ENCODE peak calls at places on chromosomes 3 and 15, in four cellular contexts. K, T, Q and H are unnamed samples.

GRCh38 chr3:76438971-76439370 is 600.9 kb upstream of the ROBO2 start:
- DNase-seq in K (no peak), T (no peak), Q (no peak), H (no peak)

GRCh38 chr3:195911041-195911945 is 2.9 kb upstream of the TNK2 start:
- DNase-seq in K (no peak), T (no peak), Q (no peak), H (no peak)

GRCh38 chr3:118501152-118501551 is 533.5 kb downstream of the IGSF11 start:
- DNase-seq in K (no peak), T (no peak), Q (no peak), H (no peak)

GRCh38 chr15:70974004-70974832 is 81.6 kb downstream of the LRRC49 start:
- DNase-seq in K (no peak), T (no peak), Q (no peak), H (no peak)

GRCh38 chr3:143597774-143598652 is 250.3 kb downstream of the SLC9A9 start:
- DNase-seq in K (no peak), T (no peak), Q (no peak), H (peak)

GRCh38 chr3:90069748-90070147 is 962.3 kb downstream of the EPHA3 start:
- DNase-seq in K (no peak), T (no peak), Q (no peak), H (no peak)

GRCh38 chr3:167978071-167978470 is 117.7 kb downstream of the GOLIM4 start:
- DNase-seq in K (no peak), T (no peak), Q (no peak), H (no peak)

GRCh38 chr3:127673191-127674098 is 693 bp downstream of the ABTB1 start:
- DNase-seq in K (peak), T (peak), Q (peak), H (no peak)

GRCh38 chr15:65414841-65415621 is 7.7 kb downstream of the IGDCC4 start:
- DNase-seq in K (no peak), T (no peak), Q (no peak), H (no peak)

GRCh38 chr3:133038089-133038730 is at the start of gene TMEM108:
- DNase-seq in K (no peak), T (no peak), Q (peak), H (peak)

GRCh38 chr3:158097571-158098553 is 8.4 kb downstream of the SHOX2 start:
- DNase-seq in K (peak), T (peak), Q (peak), H (no peak)

GRCh38 chr3:22969276-22969675 is 233.9 kb upstream of the UBE2E2 start:
- DNase-seq in K (no peak), T (no peak), Q (no peak), H (no peak)

GRCh38 chr3:58349792-58350626 is 17.3 kb downstream of the PXK start:
- DNase-seq in K (no peak), T (no peak), Q (no peak), H (no peak)

GRCh38 chr3:140439527-140439926 is 238.3 kb upstream of the TRIM42 start:
- DNase-seq in K (no peak), T (no peak), Q (no peak), H (no peak)

GRCh38 chr3:80734483-80734882 is 966.7 kb upstream of the ROBO1 start:
- DNase-seq in K (no peak), T (no peak), Q (no peak), H (no peak)

GRCh38 chr3:184335661-184336483 is 1.5 kb upstream of the FAM131A start:
- DNase-seq in K (peak), T (peak), Q (peak), H (peak)

GRCh38 chr3:10722921-10723320 is 93.1 kb upstream of the SLC6A11 start:
- DNase-seq in K (no peak), T (no peak), Q (no peak), H (no peak)

GRCh38 chr3:146160964-146161724 is at the start of gene PLOD2:
- DNase-seq in K (no peak), T (no peak), Q (peak), H (peak)

GRCh38 chr3:129409541-129409940 is 18.9 kb downstream of the EFCAB12 start:
- DNase-seq in K (no peak), T (no peak), Q (no peak), H (no peak)

GRCh38 chr15:75209289-75209676 is 7.6 kb downstream of the C15orf39 start:
- DNase-seq in K (no peak), T (no peak), Q (no peak), H (no peak)

GRCh38 chr15:67968564-67969440 is 85.3 kb upstream of the PIAS1 start:
- DNase-seq in K (no peak), T (no peak), Q (no peak), H (no peak)

GRCh38 chr3:137105277-137105977 is 147.6 kb downstream of the IL20RB start:
- DNase-seq in K (no peak), T (no peak), Q (no peak), H (peak)

GRCh38 chr15:55475842-55476241 is 32.2 kb downstream of the DNAAF4 start:
- DNase-seq in K (no peak), T (no peak), Q (no peak), H (no peak)

GRCh38 chr3:146646251-146646650 is 41.1 kb upstream of the PLSCR5 start:
- DNase-seq in K (no peak), T (no peak), Q (no peak), H (no peak)

GRCh38 chr3:134933997-134934396 is 138.9 kb downstream of the EPHB1 start:
- DNase-seq in K (no peak), T (no peak), Q (no peak), H (no peak)

GRCh38 chr15:59570364-59570763 is 41.2 kb upstream of the GCNT3 start:
- DNase-seq in K (no peak), T (no peak), Q (no peak), H (no peak)

GRCh38 chr15:78752492-78753358 is 58.5 kb downstream of the ADAMTS7 start:
- DNase-seq in K (no peak), T (no peak), Q (no peak), H (no peak)

GRCh38 chr15:29458361-29458760 is 188.7 kb upstream of the NSMCE3 start:
- DNase-seq in K (no peak), T (no peak), Q (no peak), H (no peak)

GRCh38 chr3:101725192-101725889 is 927 bp downstream of the CEP97 start:
- DNase-seq in K (peak), T (no peak), Q (peak), H (peak)